ENCODE peak calls at places on chromosomes 2 and 18, in nine cellular contexts. L, Y, S, U, F, E, Z, I and H are unnamed samples.

GRCh38 chr2:8574196-8575010 is 107.5 kb upstream of the ID2 start:
- DNase-seq in F (peak), I (no peak), L (no peak), Y (no peak), S (no peak), Z (no peak), U (no peak), E (peak), H (peak)

GRCh38 chr2:215678094-215678493 is 242.2 kb upstream of the FN1 start:
- DNase-seq in F (no peak), S (no peak), Z (no peak), E (no peak), U (no peak), Y (no peak), I (no peak), L (no peak), H (no peak)

GRCh38 chr2:18047114-18047695 is 168.7 kb downstream of the KCNS3 start:
- DNase-seq in E (no peak), F (no peak), Z (no peak), I (peak), S (no peak), U (no peak), Y (no peak), L (no peak), H (no peak)

GRCh38 chr2:30162821-30163220 is 16.0 kb downstream of the YPEL5 start:
- DNase-seq in S (no peak), Z (no peak), E (no peak), I (no peak), Y (no peak), F (no peak), U (no peak), L (no peak), H (no peak)

GRCh38 chr18:76145506-76145905 is 349.5 kb downstream of the ZNF516 start:
- DNase-seq in L (no peak), S (no peak), F (no peak), Z (no peak), I (no peak), E (no peak), U (no peak), Y (no peak), H (no peak)

GRCh38 chr2:12081481-12082210 is 335.2 kb downstream of the LPIN1 start:
- DNase-seq in F (no peak), S (no peak), Z (no peak), U (no peak), I (no peak), E (no peak), L (no peak), Y (no peak), H (no peak)

GRCh38 chr18:47968006-47968676 is 37.7 kb upstream of the SMAD2 start:
- DNase-seq in F (no peak), S (no peak), U (no peak), Y (no peak), E (no peak), Z (no peak), I (no peak), L (no peak), H (no peak)

GRCh38 chr18:80183273-80184050 is 63.9 kb downstream of the PARD6G start:
- DNase-seq in F (no peak), E (no peak), L (no peak), U (no peak), I (no peak), S (no peak), Z (no peak), Y (no peak), H (no peak)

GRCh38 chr2:31413025-31413424 is 1.5 kb downstream of the XDH start:
- DNase-seq in S (no peak), I (peak), Z (no peak), E (no peak), F (no peak), U (no peak), Y (no peak), L (no peak), H (no peak)

GRCh38 chr2:3335001-3335400 is 42.6 kb downstream of the EIPR1 start:
- DNase-seq in E (no peak), L (no peak), U (no peak), S (no peak), F (no peak), Y (no peak), I (no peak), Z (no peak), H (no peak)

GRCh38 chr2:9152975-9153402 is 53.6 kb upstream of the ASAP2 start:
- DNase-seq in Y (no peak), L (no peak), I (peak), U (no peak), Z (no peak), S (no peak), F (no peak), E (no peak), H (no peak)

GRCh38 chr2:1004398-1004797 is 53.7 kb downstream of the SNTG2 start:
- DNase-seq in Y (no peak), L (no peak), S (no peak), F (no peak), U (no peak), I (no peak), E (no peak), Z (no peak), H (no peak)

GRCh38 chr18:74459877-74460276 is 2.8 kb upstream of the DIPK1C start:
- DNase-seq in F (peak), S (no peak), Y (no peak), L (no peak), E (no peak), U (no peak), I (no peak), Z (no peak), H (no peak)

GRCh38 chr2:100043891-100044255 is 98.5 kb downstream of the AFF3 start:
- DNase-seq in S (no peak), I (no peak), Y (no peak), Z (no peak), L (no peak), E (no peak), F (no peak), U (no peak), H (no peak)

GRCh38 chr2:229728360-229728759 is 14.0 kb upstream of the DNER start:
- DNase-seq in U (no peak), L (no peak), S (no peak), Y (no peak), I (no peak), Z (no peak), F (no peak), E (no peak), H (no peak)

GRCh38 chr2:191341436-191341835 is 96.2 kb downstream of the MYO1B start:
- DNase-seq in L (no peak), Z (no peak), Y (no peak), U (no peak), E (no peak), I (no peak), F (no peak), S (no peak), H (no peak)

GRCh38 chr2:8514748-8515389 is 167.0 kb upstream of the ID2 start:
- DNase-seq in Y (no peak), Z (no peak), U (peak), L (no peak), S (no peak), I (no peak), E (peak), F (no peak), H (peak)

GRCh38 chr2:6923319-6923718 is 6.1 kb downstream of the RNF144A start:
- DNase-seq in I (no peak), Z (no peak), U (no peak), S (no peak), E (no peak), F (no peak), L (no peak), Y (no peak), H (no peak)

GRCh38 chr18:75105551-75106254 is 103.2 kb downstream of the PTGR3 start:
- DNase-seq in U (no peak), F (peak), Z (no peak), E (no peak), L (no peak), S (no peak), I (no peak), Y (no peak), H (no peak)

GRCh38 chr2:86625096-86625495 is 1.4 kb upstream of the RNF103 start:
- DNase-seq in S (no peak), I (no peak), Z (no peak), U (no peak), F (no peak), E (no peak), L (no peak), Y (no peak), H (no peak)

GRCh38 chr18:731185-731584 is 18.8 kb upstream of the ENOSF1 start:
- DNase-seq in U (no peak), F (no peak), E (no peak), L (no peak), I (no peak), S (peak), Y (no peak), Z (no peak), H (no peak)

GRCh38 chr2:112254466-112255240 is at the start of gene ZC3H8:
- DNase-seq in E (peak), I (peak), F (peak), U (peak), L (peak), Z (peak), Y (peak), S (peak), H (peak)

GRCh38 chr2:100923461-100924020 is 78.5 kb upstream of the RPL31 start:
- DNase-seq in F (no peak), Y (no peak), Z (no peak), L (peak), S (no peak), E (no peak), I (no peak), U (no peak), H (no peak)

GRCh38 chr2:205580591-205580990 is 101.7 kb upstream of the NRP2 start:
- DNase-seq in L (no peak), F (no peak), I (peak), U (no peak), E (no peak), S (no peak), Y (no peak), Z (no peak), H (no peak)

GRCh38 chr2:46815121-46815802 is 100.3 kb downstream of the MCFD2 start:
- DNase-seq in I (no peak), S (no peak), Y (no peak), F (peak), L (no peak), E (no peak), U (no peak), Z (no peak), H (no peak)

GRCh38 chr2:232388324-232388891 is 9.9 kb downstream of the ALPP start:
- DNase-seq in E (no peak), S (no peak), Y (no peak), L (no peak), F (no peak), I (no peak), U (no peak), Z (no peak), H (no peak)

GRCh38 chr2:130912471-130912870 is 75.8 kb downstream of the ARHGEF4 start:
- DNase-seq in E (no peak), F (no peak), Z (no peak), I (no peak), U (no peak), Y (no peak), L (no peak), S (no peak), H (no peak)

GRCh38 chr18:5444269-5444668 is 99.5 kb downstream of the EPB41L3 start:
- DNase-seq in S (no peak), I (no peak), E (no peak), L (no peak), F (no peak), U (no peak), Y (no peak), Z (no peak), H (no peak)

GRCh38 chr2:127231130-127231865 is 11.2 kb upstream of the CYP27C1 start:
- DNase-seq in F (no peak), S (no peak), L (no peak), U (no peak), I (peak), Y (no peak), E (no peak), Z (no peak), H (no peak)

GRCh38 chr2:111165084-111165483 is 44.4 kb downstream of the BCL2L11 start:
- DNase-seq in U (no peak), Z (no peak), F (no peak), I (no peak), L (no peak), E (no peak), S (no peak), Y (no peak), H (no peak)

GRCh38 chr2:23587330-23587729 is 202.4 kb downstream of the KLHL29 start:
- DNase-seq in E (no peak), F (peak), Z (no peak), L (no peak), I (no peak), S (no peak), U (no peak), Y (no peak), H (no peak)

GRCh38 chr2:225233234-225233633 is 166.3 kb upstream of the NYAP2 start:
- DNase-seq in Y (no peak), E (no peak), I (no peak), L (no peak), F (no peak), U (no peak), Z (no peak), S (peak), H (no peak)

GRCh38 chr2:15588329-15588919 is 3.2 kb upstream of the DDX1 start:
- DNase-seq in E (peak), F (peak), Z (no peak), L (no peak), Y (peak), I (peak), U (no peak), S (peak), H (peak)

GRCh38 chr2:25411753-25412152 is 70.0 kb upstream of the DNMT3A start:
- DNase-seq in I (no peak), E (no peak), U (no peak), Z (no peak), L (no peak), F (no peak), Y (no peak), S (no peak), H (no peak)

GRCh38 chr2:143607446-143608110 is 478.4 kb downstream of the ARHGAP15 start:
- DNase-seq in Z (no peak), E (no peak), S (no peak), Y (no peak), L (no peak), F (no peak), U (no peak), I (peak), H (no peak)

GRCh38 chr2:46438794-46439193 is 40.6 kb upstream of the TMEM247 start:
- DNase-seq in S (no peak), Y (no peak), Z (no peak), E (no peak), F (no peak), I (no peak), L (no peak), U (no peak), H (no peak)

GRCh38 chr2:119174216-119174992 is 15.9 kb upstream of the C1QL2 start:
- DNase-seq in E (peak), Z (no peak), U (peak), S (peak), Y (no peak), F (peak), I (peak), L (no peak), H (peak)

GRCh38 chr18:23198217-23198845 is 63.0 kb downstream of the CABLES1 start:
- DNase-seq in U (no peak), F (no peak), L (no peak), Z (no peak), I (no peak), E (no peak), Y (no peak), S (no peak), H (no peak)

GRCh38 chr2:104523921-104524320 is 330.0 kb upstream of the POU3F3 start:
- DNase-seq in L (no peak), S (no peak), I (no peak), Y (no peak), Z (no peak), F (no peak), E (no peak), U (no peak), H (no peak)
- H3K4me3 ChIP-seq in L (no peak), S (no peak), I (no peak), Y (no peak), Z (no peak), F (no peak), E (no peak), U (no peak), H (no peak)

DNA sequence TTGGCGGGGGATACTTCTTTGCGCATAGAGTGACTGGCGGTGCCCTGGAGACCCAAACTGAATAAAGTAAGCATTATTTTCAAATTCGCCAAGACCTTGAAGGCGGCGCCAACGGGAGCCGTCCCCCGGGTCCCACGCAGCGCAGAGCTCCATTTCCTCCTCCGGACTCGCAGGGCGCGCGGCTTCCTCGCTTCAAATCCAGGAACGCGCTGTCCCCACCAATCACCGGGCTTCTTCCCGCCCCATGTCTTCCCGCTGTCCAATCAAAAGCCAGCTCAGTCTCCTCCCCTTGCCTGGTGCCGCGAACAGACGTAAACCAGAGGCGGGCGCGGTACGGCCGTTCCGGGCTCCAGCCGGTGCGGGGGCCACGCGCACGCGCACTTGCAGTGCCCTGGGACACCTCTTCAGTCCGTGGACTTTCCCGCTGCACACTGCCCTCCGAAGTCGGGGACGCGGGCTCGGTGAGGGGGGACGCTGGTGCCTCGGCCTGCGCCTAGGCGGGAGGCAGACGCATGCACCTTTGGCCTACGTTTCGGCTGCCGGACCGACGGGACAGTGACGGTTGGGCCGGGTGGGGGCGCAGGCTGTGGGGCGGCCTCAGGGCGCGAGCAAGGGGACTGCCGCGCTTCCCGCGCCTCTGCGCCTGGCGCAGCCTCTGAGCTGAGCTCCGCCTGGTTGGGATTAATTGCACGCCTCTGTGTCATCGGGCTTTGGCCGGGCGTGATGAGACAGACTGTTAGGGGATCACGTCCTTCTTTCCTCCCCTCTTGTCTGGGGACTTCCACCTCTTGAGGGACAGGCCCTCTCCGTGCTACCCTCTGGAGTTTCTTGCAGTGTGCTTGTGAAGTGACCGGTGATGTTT is at the start of gene CEP192:
- DNase-seq in Z (peak), U (peak), S (peak), Y (peak), I (peak), L (peak), E (peak), F (peak), H (peak)
- TF ChIP-seq CTCF in Z (no peak), U (no peak), S (peak), Y (peak), I (no peak), L (peak), E (peak), F (no peak), H (no peak)

GRCh38 chr18:10926565-10927194 is 222.7 kb downstream of the PIEZO2 start:
- DNase-seq in S (no peak), U (no peak), F (peak), L (no peak), I (peak), Z (no peak), Y (no peak), E (no peak), H (peak)
- H3K4me3 ChIP-seq in S (no peak), U (no peak), F (no peak), L (peak), I (peak), Z (no peak), Y (no peak), E (no peak), H (peak)

DNA sequence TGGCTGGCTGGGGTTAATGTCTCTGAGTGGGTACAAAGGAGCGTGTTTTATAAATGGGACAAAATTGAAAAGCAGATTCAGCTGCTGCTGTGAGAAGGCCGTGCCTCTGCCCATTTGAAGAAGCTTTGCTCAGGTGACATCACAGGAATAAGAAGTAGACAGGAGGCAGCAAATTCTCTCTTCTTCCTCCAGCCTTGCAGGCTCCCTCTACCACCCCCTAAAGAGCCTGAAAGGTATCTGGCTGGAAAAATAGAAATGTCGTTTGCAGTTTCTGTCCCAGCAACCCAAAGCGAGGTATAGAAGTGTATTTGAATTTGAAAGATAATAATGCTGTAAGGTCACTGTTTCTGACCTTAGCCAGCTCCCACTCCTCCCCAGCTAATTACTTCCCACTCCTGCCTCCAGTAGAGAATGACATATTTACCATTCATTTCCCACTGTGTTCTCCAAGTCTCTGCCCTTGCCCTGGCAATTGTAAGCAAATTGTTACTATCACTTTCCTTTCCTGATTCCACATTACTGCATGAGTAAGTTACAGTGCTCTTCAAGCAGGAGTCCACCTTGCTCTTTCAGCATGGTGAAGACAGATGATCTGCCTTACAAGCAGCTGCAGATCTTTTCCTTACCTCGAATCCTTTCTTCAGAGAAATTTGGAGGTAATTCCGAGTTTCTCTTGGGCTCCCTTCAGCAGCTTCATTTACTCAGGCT is 56.7 kb upstream of the RASGRP3 start:
- DNase-seq in U (no peak), E (no peak), I (no peak), F (no peak), Z (no peak), Y (no peak), L (no peak), S (no peak), H (no peak)
- TF ChIP-seq CTCF in U (no peak), E (no peak), I (peak), F (no peak), Z (no peak), Y (peak), L (no peak), S (peak), H (no peak)

DNA sequence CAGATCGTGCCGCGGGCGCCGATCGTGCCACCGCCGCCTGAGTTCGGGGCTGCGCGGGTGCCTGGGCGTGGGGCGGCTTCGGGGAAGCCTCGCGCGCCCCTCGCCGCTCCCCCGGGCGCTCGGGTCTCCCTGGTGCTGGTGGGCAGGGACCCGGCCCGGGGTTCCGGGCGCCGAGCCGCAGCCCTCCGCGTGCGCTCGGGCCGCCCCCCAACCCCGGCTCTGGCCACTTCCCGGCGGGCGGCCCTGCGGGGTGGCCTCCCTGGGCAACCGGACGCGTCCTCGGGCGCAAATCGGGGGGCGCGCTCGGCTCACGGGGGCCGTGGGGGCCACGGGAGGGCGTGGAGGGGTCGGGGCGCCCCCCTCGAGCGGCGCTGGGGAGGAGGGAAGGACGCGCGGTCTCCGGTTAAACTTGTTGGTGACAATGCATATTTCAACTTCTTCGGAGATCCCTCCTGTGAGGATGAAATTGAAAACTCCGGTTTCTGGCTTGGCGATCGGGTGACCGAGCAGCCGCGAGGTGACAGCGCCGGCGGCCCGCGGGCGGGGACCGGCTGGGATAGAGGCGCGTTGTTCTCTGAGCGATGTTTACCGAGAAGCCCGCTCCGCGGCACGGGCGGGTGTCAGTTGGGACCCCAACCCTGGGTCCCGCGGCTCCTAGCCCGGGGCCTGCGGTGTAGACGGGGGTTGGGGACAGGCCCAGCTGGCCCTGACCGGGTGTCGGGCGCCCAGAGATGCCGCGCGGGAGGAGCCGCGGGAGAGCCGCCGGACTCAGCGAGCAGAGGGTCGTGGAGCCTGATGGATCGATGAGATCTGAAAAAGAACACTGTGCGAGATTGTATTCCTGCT is 676 bp downstream of the SH3BP4 start:
- DNase-seq in Z (no peak), S (no peak), F (peak), L (no peak), U (peak), Y (no peak), E (no peak), I (no peak), H (no peak)
- H3K4me3 ChIP-seq in Z (peak), S (no peak), F (peak), L (peak), U (peak), Y (peak), E (no peak), I (peak), H (no peak)

GRCh38 chr2:64770781-64771334 is 117.1 kb upstream of the SERTAD2 start:
- DNase-seq in S (peak), L (peak), F (peak), E (no peak), I (peak), Y (peak), U (no peak), Z (no peak), H (no peak)
- TF ChIP-seq CTCF in S (no peak), L (no peak), F (no peak), E (no peak), I (no peak), Y (no peak), U (no peak), Z (no peak), H (no peak)